ENCODE peak calls at places on chromosomes 1 and 21, in four cellular contexts. J is astrocyte, L is heart left ventricle, W is right atrium auricular region. S is an unnamed sample.

GRCh38 chr1:172929006-172929405 is 121.7 kb downstream of the TNFSF18 start:
- DNase-seq in L (no peak), W (no peak), J (peak), S (no peak)

GRCh38 chr1:24300971-24301370 is 18.2 kb upstream of the GRHL3 start:
- DNase-seq in W (no peak), L (no peak), J (no peak), S (no peak)

GRCh38 chr21:29676395-29676794 is 263.4 kb downstream of the GRIK1 start:
- DNase-seq in J (no peak), W (no peak), L (no peak), S (no peak)

GRCh38 chr21:32412162-32412997 is at the start of gene EVA1C:
- DNase-seq in J (no peak), W (no peak), L (peak), S (peak)

GRCh38 chr1:89953072-89953626 is 41.8 kb upstream of the ZNF326 start:
- DNase-seq in W (no peak), L (no peak), J (peak), S (no peak)

GRCh38 chr1:9442266-9442846 is 96.9 kb upstream of the SLC25A33 start:
- DNase-seq in J (peak), L (no peak), W (no peak), S (no peak)

GRCh38 chr1:201186212-201186611 is 4.4 kb upstream of the IGFN1 start:
- DNase-seq in J (no peak), L (no peak), W (no peak), S (no peak)

GRCh38 chr1:119779869-119780356 is 11.2 kb upstream of the HMGCS2 start:
- DNase-seq in J (no peak), W (no peak), L (no peak), S (no peak)

GRCh38 chr1:225827076-225827475 is 17.2 kb downstream of the EPHX1 start:
- DNase-seq in J (no peak), L (no peak), W (no peak), S (no peak)

GRCh38 chr1:239719642-239720258 is 333.4 kb downstream of the CHRM3 start:
- DNase-seq in W (no peak), L (no peak), J (no peak), S (no peak)

GRCh38 chr1:9867408-9868243 is 42.4 kb downstream of the CTNNBIP1 start:
- DNase-seq in W (peak), J (no peak), L (peak), S (peak)

GRCh38 chr1:190320952-190321351 is 156.7 kb downstream of the BRINP3 start:
- DNase-seq in J (peak), L (no peak), W (no peak), S (no peak)

GRCh38 chr1:54499097-54500029 is 48.7 kb upstream of the ACOT11 start:
- DNase-seq in L (no peak), W (no peak), J (no peak), S (peak)

GRCh38 chr1:208475449-208475848 is 231.3 kb upstream of the PLXNA2 start:
- DNase-seq in L (no peak), W (peak), J (peak), S (no peak)

GRCh38 chr1:35085421-35085820 is 6.2 kb downstream of the ZMYM1 start:
- DNase-seq in J (peak), W (no peak), L (no peak), S (no peak)

GRCh38 chr1:105427543-105427942 is 1628.9 kb upstream of the PRMT6 start:
- DNase-seq in L (no peak), W (no peak), J (no peak), S (no peak)

GRCh38 chr21:27424601-27425000 is 457.7 kb upstream of the ADAMTS5 start:
- DNase-seq in L (no peak), J (peak), W (no peak), S (no peak)

GRCh38 chr1:175179837-175180590 is 12.6 kb downstream of the KIAA0040 start:
- DNase-seq in W (no peak), L (no peak), J (no peak), S (no peak)

GRCh38 chr1:98051065-98051675 is 130.3 kb upstream of the DPYD start:
- DNase-seq in L (peak), W (peak), J (peak), S (no peak)

GRCh38 chr1:243508964-243509363 is 253.1 kb downstream of the SDCCAG8 start:
- DNase-seq in W (no peak), L (no peak), J (no peak), S (no peak)

GRCh38 chr1:25031966-25032667 is 102.0 kb upstream of the RUNX3 start:
- DNase-seq in W (no peak), J (peak), L (peak), S (no peak)

GRCh38 chr1:170530972-170531757 is 801 bp upstream of the GORAB start:
- DNase-seq in W (peak), J (no peak), L (peak), S (no peak)

GRCh38 chr1:22282281-22282970 is 139.5 kb upstream of the WNT4 start:
- DNase-seq in L (no peak), W (no peak), J (no peak), S (no peak)

GRCh38 chr21:26732442-26733221 is 112.6 kb downstream of the ADAMTS1 start:
- DNase-seq in W (no peak), J (peak), L (peak), S (no peak)

GRCh38 chr1:231248778-231249177 is 7.8 kb downstream of the GNPAT start:
- DNase-seq in J (no peak), L (no peak), W (no peak), S (no peak)

GRCh38 chr1:87450615-87451209 is 122.0 kb downstream of the LMO4 start:
- DNase-seq in J (no peak), L (no peak), W (no peak), S (no peak)

GRCh38 chr1:108719654-108720435 is 7.1 kb downstream of the FNDC7 start:
- DNase-seq in W (peak), L (no peak), J (peak), S (no peak)

GRCh38 chr1:180926164-180926981 is 13.7 kb downstream of the KIAA1614 start:
- DNase-seq in W (no peak), J (peak), L (peak), S (peak)

GRCh38 chr1:54370287-54371003 is 35.7 kb downstream of the SSBP3 start:
- DNase-seq in L (no peak), J (no peak), W (no peak), S (no peak)

GRCh38 chr1:51234721-51235425 is 1.2 kb upstream of the RNF11 start:
- DNase-seq in W (peak), J (peak), L (peak), S (no peak)

GRCh38 chr21:26148071-26148470 is 22.5 kb downstream of the APP start:
- DNase-seq in L (no peak), J (no peak), W (no peak), S (no peak)

GRCh38 chr1:152510503-152510902 is at the start of gene LCE5A:
- DNase-seq in W (no peak), J (no peak), L (no peak), S (no peak)

GRCh38 chr1:216809649-216810048 is 86.4 kb upstream of the ESRRG start:
- DNase-seq in L (no peak), J (no peak), W (no peak), S (no peak)
- H3K27ac ChIP-seq in L (no peak), J (no peak), W (no peak), S (no peak)

DNA sequence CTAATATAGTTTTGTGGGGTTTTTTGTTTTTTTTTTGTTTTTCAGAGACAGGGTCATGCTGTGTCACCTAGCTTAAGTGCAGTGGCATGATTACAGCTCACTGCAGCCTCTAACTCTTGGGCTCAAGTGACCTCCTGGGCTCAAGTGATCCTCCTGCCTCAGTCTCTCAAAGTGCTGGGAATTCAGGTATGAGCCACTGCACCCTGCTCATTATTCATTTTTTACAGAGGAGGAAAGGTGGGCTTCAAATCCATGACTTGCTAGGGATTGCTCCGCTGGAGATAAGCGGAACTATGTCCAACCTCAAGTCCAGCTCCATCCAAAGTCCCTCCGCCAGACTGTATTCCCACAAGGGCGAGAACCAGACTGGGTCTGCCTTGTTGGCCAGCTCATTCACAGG is 8.0 kb upstream of the SPOCD1 start:
- DNase-seq in J (no peak), L (no peak), W (no peak), S (no peak)
- H3K27ac ChIP-seq in J (no peak), L (no peak), W (no peak), S (peak)

GRCh38 chr1:85134583-85135455 is 66.0 kb downstream of the SYDE2 start:
- DNase-seq in L (no peak), W (no peak), J (no peak), S (no peak)
- H3K27ac ChIP-seq in L (no peak), W (peak), J (no peak), S (no peak)

DNA sequence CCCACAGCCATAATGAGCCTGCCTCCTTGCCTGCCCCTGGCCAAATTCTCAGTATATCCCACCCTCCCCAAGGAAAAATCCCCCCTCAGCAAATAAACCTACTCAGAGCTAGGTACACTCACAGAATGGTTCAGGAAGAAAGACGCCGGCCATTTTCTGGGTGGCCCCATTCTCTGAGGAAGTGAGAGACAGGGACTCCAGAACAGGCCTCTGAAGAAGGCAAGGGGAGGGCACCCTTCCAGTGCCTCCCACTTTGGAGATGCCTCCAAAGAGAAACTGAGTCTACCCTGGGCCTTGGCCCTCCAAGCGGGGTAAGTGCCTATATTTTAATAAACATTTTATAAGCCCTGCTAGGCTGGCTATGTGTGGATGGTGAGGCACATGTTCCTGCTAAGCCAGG is 2.3 kb downstream of the PACC1 start:
- DNase-seq in L (no peak), J (no peak), W (no peak), S (no peak)
- H3K27ac ChIP-seq in L (no peak), J (no peak), W (no peak), S (peak)

DNA sequence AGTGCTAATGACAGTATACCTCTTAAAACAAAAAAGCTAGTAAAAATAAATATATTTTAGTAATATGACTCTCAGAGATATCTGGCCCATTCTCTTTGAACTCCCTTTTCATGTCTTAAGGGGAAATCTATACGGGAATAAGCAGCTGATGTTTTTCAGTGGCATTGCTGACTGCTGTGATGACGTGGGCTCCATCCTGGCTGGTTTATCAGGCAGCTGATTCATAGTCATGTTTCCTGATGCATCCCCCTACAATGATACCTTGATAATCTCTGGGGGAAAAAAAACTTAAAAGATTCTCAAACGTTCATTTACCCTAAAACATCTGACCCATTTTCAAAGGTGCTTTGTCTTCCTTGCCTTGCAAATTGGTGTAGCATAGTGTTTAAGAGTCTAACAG is 53.8 kb downstream of the ABCA4 start:
- DNase-seq in W (no peak), J (peak), L (no peak), S (no peak)
- H3K27ac ChIP-seq in W (no peak), J (peak), L (peak), S (no peak)

GRCh38 chr21:37877888-37878684 is 38.2 kb downstream of the KCNJ6 start:
- DNase-seq in L (no peak), J (no peak), W (no peak), S (no peak)
- H3K27ac ChIP-seq in L (no peak), J (no peak), W (no peak), S (no peak)

S was measured in substantia nigra.